ENCODE peak calls at places on chromosomes 11 and 22, in seven cellular contexts. K is CD4-positive, CD25-positive, alpha-beta regulatory T cell; P is heart left ventricle; G is lung; C is tibial artery; D is A549; Q is upper lobe of right lung. T is an unnamed sample.

GRCh38 chr11:58330861-58331260 is 28.0 kb downstream of the OR5B17 start:
- DNase-seq in G (no peak), K (no peak), P (no peak), Q (no peak), C (no peak), D (no peak), T (no peak)

GRCh38 chr11:115321602-115322289 is 182.5 kb downstream of the CADM1 start:
- DNase-seq in Q (no peak), P (no peak), C (no peak), D (no peak), K (no peak), G (no peak), T (no peak)

GRCh38 chr11:75792997-75793800 is 21.8 kb upstream of the UVRAG start:
- DNase-seq in G (no peak), K (no peak), C (no peak), P (no peak), D (no peak), Q (no peak), T (no peak)

GRCh38 chr11:100830978-100831732 is 144.1 kb downstream of the ARHGAP42 start:
- DNase-seq in P (no peak), C (peak; percentile 48), G (no peak), K (no peak), D (peak; percentile 23), Q (no peak), T (no peak)

GRCh38 chr11:130798280-130798679 is 118.0 kb downstream of the SNX19 start:
- DNase-seq in D (peak; percentile 18), K (no peak), G (no peak), P (no peak), C (no peak), Q (no peak), T (no peak)

GRCh38 chr11:60775420-60775961 is 9.6 kb upstream of the MS4A10 start:
- DNase-seq in D (peak; percentile 88), G (peak; percentile 86), C (peak; percentile 86), P (peak; percentile 73), Q (peak; percentile 72), K (peak; percentile 89), T (peak; percentile 79)

GRCh38 chr22:27032121-27032761 is 374.9 kb downstream of the MIAT start:
- DNase-seq in D (no peak), Q (no peak), G (no peak), K (no peak), C (peak; percentile 36), P (no peak), T (peak; percentile 79)

GRCh38 chr11:118263694-118264567 is at the start of gene MPZL2:
- DNase-seq in C (peak; percentile 26), G (peak; percentile 85), D (no peak), Q (peak; percentile 83), K (peak; percentile 34), P (no peak), T (no peak)

GRCh38 chr11:33936745-33937612 is 45.1 kb upstream of the LMO2 start:
- DNase-seq in P (peak; percentile 77), C (peak; percentile 82), Q (no peak), D (no peak), G (peak; percentile 57), K (no peak), T (peak; percentile 84)

GRCh38 chr11:76707293-76707825 is 36.8 kb upstream of the LRRC32 start:
- DNase-seq in G (no peak), P (no peak), C (no peak), D (no peak), Q (no peak), K (no peak), T (no peak)

GRCh38 chr11:28976801-28977145 is 868.6 kb downstream of the METTL15 start:
- DNase-seq in P (no peak), K (no peak), D (no peak), Q (no peak), G (no peak), C (no peak), T (no peak)

GRCh38 chr11:44823920-44824704 is 97.3 kb downstream of the TSPAN18 start:
- DNase-seq in K (no peak), Q (peak; percentile 39), D (no peak), C (no peak), G (no peak), P (no peak), T (no peak)

GRCh38 chr11:71153005-71153395 is 99.4 kb downstream of the SHANK2 start:
- DNase-seq in K (no peak), G (no peak), D (peak; percentile 38), Q (peak; percentile 48), C (no peak), P (no peak), T (peak; percentile 21)

GRCh38 chr11:71158936-71159335 is 93.4 kb downstream of the SHANK2 start:
- DNase-seq in D (no peak), K (no peak), G (no peak), P (no peak), Q (no peak), C (no peak), T (peak; percentile 29)

GRCh38 chr11:71155846-71156245 is 96.5 kb downstream of the SHANK2 start:
- DNase-seq in G (no peak), C (peak; percentile 11), D (no peak), K (no peak), P (no peak), Q (no peak), T (peak; percentile 57)

GRCh38 chr11:71154406-71154805 is 98.0 kb downstream of the SHANK2 start:
- DNase-seq in D (no peak), K (no peak), Q (no peak), C (peak; percentile 0), P (no peak), G (no peak), T (peak; percentile 41)

DNA sequence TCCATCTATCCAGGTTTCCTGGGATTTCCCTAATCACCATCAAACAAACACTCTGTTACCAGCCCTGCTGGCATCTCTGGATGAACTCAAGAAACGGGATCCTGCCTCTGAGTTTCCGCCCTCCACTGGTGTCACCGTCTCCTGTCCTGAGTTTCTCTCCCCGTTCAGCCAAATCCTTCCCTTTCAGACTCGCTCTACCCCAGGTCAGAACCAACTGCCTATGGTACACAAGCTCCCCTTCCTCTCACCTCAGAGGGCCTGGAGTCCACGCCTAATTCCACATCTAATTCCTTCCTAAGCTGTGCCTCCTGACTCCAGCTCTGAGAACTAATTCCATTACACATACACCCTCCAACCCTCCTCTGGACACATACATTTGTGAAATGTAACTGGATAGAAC is 96.1 kb downstream of the SHANK2 start:
- DNase-seq in Q (no peak), P (no peak), K (no peak), G (no peak), D (no peak), C (peak; percentile 5), T (peak; percentile 16)
- H3K27ac ChIP-seq in Q (no peak overlapping the region), P (no peak overlapping the region), K (no peak overlapping the region), G (no peak overlapping the region), D (no peak overlapping the region), C (no peak overlapping the region), T (no peak overlapping the region)

GRCh38 chr11:19972091-19972490 is 188.2 kb downstream of the DBX1 start:
- DNase-seq in P (no peak), C (no peak), D (no peak), K (no peak), G (no peak), Q (no peak), T (no peak)
- H3K27ac ChIP-seq in P (no peak overlapping the region), C (no peak overlapping the region), D (peak overlapping the region; percentile 18), K (no peak overlapping the region), G (no peak overlapping the region), Q (no peak overlapping the region), T (no peak overlapping the region)

GRCh38 chr11:1928038-1928890 is 8.8 kb downstream of the TNNT3 start:
- DNase-seq in C (no peak), G (no peak), K (no peak), D (no peak), P (no peak), Q (peak; percentile 60), T (no peak)

GRCh38 chr11:1925373-1926155 is 6.1 kb downstream of the TNNT3 start:
- DNase-seq in C (no peak), K (no peak), Q (no peak), G (no peak), P (peak; percentile 48), D (no peak), T (no peak)

GRCh38 chr11:1924646-1925372 is 5.3 kb downstream of the TNNT3 start:
- DNase-seq in K (no peak), G (no peak), P (peak; percentile 46), Q (no peak), C (no peak), D (no peak), T (no peak)

GRCh38 chr11:1927151-1928037 is 7.9 kb downstream of the TNNT3 start:
- DNase-seq in P (peak; percentile 66), D (no peak), Q (no peak), G (no peak), K (no peak), C (no peak), T (no peak)

DNA sequence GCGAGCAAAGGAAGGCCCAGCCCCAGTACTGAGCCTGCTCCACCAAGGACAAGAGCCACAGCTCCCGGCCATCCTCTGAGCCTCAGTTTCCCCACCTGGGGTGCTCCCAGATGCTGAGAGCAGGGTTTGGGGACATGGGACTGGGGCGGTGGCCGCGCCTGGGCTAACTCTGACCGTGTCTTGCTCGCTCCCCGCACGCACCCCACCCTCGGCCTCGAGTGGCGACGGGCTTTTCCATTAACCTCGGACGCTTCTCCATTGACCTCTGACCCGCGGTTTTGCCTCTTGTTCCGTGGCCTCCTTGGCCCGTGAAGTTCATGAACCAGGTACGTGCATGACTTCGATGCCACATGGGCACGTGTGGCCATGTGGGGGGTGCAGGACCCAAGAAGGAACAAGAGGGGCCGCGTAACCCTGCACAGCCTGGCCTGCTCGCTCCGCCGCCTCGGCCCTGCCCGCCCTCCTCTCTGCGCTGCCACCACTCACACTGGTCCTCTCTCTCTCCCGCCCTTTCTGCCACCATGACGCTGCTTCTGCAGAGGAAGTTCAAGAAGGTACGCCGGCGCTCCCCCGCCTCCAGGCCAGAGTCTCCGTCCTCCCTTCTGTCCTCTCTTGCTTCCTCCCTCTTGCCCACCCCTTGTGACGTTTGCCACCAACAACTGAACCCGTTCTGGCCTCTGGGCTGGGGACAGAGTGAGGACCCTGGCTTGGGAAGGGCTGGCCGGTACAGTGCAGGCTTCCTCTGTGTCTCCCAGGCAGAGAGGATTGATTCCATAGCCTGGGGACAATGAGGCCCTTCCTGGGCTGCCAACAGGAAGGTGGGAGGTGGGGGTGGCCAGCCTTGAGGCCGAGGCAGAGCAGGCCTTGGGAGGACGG is 6.9 kb downstream of the TNNT3 start:
- DNase-seq in P (peak; percentile 64), D (no peak), G (no peak), K (no peak), C (no peak), Q (no peak), T (no peak)
- H3K27ac ChIP-seq in P (peak overlapping the region; percentile 85), D (no peak overlapping the region), G (no peak overlapping the region), K (no peak overlapping the region), C (no peak overlapping the region), Q (no peak overlapping the region), T (peak overlapping the region; percentile 76)

GRCh38 chr11:2461253-2462091 is 16.7 kb downstream of the KCNQ1 start:
- DNase-seq in P (peak; percentile 70), C (no peak), G (no peak), D (no peak), K (no peak), Q (peak; percentile 37), T (peak; percentile 56)

GRCh38 chr11:2463766-2464277 is 19.0 kb downstream of the KCNQ1 start:
- DNase-seq in D (no peak), Q (peak; percentile 56), C (no peak), G (no peak), K (no peak), P (no peak), T (peak; percentile 53)

GRCh38 chr11:2462986-2463765 is 18.4 kb downstream of the KCNQ1 start:
- DNase-seq in C (no peak), K (no peak), G (peak; percentile 86), P (peak; percentile 88), D (no peak), Q (peak; percentile 93), T (peak; percentile 65)

GRCh38 chr11:2460540-2461252 is 15.9 kb downstream of the KCNQ1 start:
- DNase-seq in C (no peak), D (no peak), K (no peak), Q (peak; percentile 60), G (no peak), P (peak; percentile 56), T (peak; percentile 65)

GRCh38 chr11:2462092-2462985 is 17.5 kb downstream of the KCNQ1 start:
- DNase-seq in P (no peak), Q (peak; percentile 55), G (no peak), C (no peak), K (no peak), D (no peak), T (peak; percentile 70)
- H3K27ac ChIP-seq in P (peak overlapping the region; percentile 97), Q (peak overlapping the region; percentile 47), G (peak overlapping the region; percentile 75), C (no peak overlapping the region), K (no peak overlapping the region), D (no peak overlapping the region), T (no peak overlapping the region)

T was measured in coronary artery.